ENCODE peak calls at places on chromosomes 1 and 21, in five cellular contexts. D is sigmoid colon, P is lung, H is WERI-Rb-1, T is cardiac fibroblast. M is an unnamed sample.

GRCh38 chr21:29005696-29006095 is 13.0 kb upstream of the LTN1 start:
- DNase-seq in D (no peak), P (no peak), H (no peak), T (no peak), M (no peak)

GRCh38 chr1:82161651-82162238 is 361.0 kb downstream of the ADGRL2 start:
- DNase-seq in D (no peak), P (no peak), H (no peak), T (no peak), M (peak; percentile 8)

GRCh38 chr1:203545032-203545816 is 51.3 kb downstream of the OPTC start:
- DNase-seq in D (no peak), P (no peak), H (no peak), T (no peak), M (no peak)

GRCh38 chr1:225406976-225407725 is 20.7 kb downstream of the LBR start:
- DNase-seq in D (no peak), P (no peak), H (no peak), T (no peak), M (no peak)

GRCh38 chr1:90335566-90335965 is 340.7 kb downstream of the ZNF326 start:
- DNase-seq in D (no peak), P (no peak), H (no peak), T (no peak), M (peak; percentile 6)

GRCh38 chr21:42722808-42723470 is 69.5 kb downstream of the PDE9A start:
- DNase-seq in D (no peak), P (no peak), H (no peak), T (no peak), M (no peak)

GRCh38 chr1:54173681-54174080 is 20.9 kb upstream of the CDCP2 start:
- DNase-seq in D (no peak), P (no peak), H (no peak), T (no peak), M (no peak)

GRCh38 chr1:24864409-24864808 is 65.7 kb downstream of the RUNX3 start:
- DNase-seq in D (no peak), P (peak; percentile 26), H (peak; percentile 61), T (no peak), M (no peak)

GRCh38 chr1:37258068-37258467 is 216.3 kb upstream of the ZC3H12A start:
- DNase-seq in D (no peak), P (no peak), H (no peak), T (no peak), M (no peak)

GRCh38 chr21:33419538-33420123 is 16.4 kb downstream of the IFNGR2 start:
- DNase-seq in D (peak; percentile 70), P (no peak), H (no peak), T (peak; percentile 81), M (peak; percentile 85)

GRCh38 chr21:45460011-45460565 is 55.1 kb downstream of the COL18A1 start:
- DNase-seq in D (peak; percentile 61), P (no peak), H (no peak), T (no peak), M (no peak)

GRCh38 chr1:10267319-10267718 is 56.9 kb downstream of the KIF1B start:
- DNase-seq in D (no peak), P (no peak), H (no peak), T (peak; percentile 55), M (no peak)

GRCh38 chr1:224922404-224923164 is 6.9 kb upstream of the DNAH14 start:
- DNase-seq in D (no peak), P (no peak), H (no peak), T (peak; percentile 45), M (peak; percentile 53)

GRCh38 chr1:114588196-114588689 is 6.8 kb upstream of the BCAS2 start:
- DNase-seq in D (no peak), P (no peak), H (no peak), T (no peak), M (no peak)

GRCh38 chr1:212760126-212760823 is 31.3 kb downstream of the NSL1 start:
- DNase-seq in D (no peak), P (no peak), H (peak; percentile 61), T (no peak), M (no peak)

GRCh38 chr1:166084613-166085012 is 82.2 kb downstream of the FAM78B start:
- DNase-seq in D (no peak), P (no peak), H (no peak), T (no peak), M (no peak)

GRCh38 chr1:214028999-214029406 is 41.2 kb downstream of the PROX1 start:
- DNase-seq in D (no peak), P (no peak), H (peak; percentile 53), T (no peak), M (no peak)

GRCh38 chr1:230863449-230863848 is 4.9 kb downstream of the C1orf198 start:
- DNase-seq in D (no peak), P (peak; percentile 53), H (no peak), T (no peak), M (no peak)
- H3K4me3 ChIP-seq in D (no peak overlapping the region), P (no peak overlapping the region), H (no peak overlapping the region), T (no peak overlapping the region), M (no peak overlapping the region)

DNA sequence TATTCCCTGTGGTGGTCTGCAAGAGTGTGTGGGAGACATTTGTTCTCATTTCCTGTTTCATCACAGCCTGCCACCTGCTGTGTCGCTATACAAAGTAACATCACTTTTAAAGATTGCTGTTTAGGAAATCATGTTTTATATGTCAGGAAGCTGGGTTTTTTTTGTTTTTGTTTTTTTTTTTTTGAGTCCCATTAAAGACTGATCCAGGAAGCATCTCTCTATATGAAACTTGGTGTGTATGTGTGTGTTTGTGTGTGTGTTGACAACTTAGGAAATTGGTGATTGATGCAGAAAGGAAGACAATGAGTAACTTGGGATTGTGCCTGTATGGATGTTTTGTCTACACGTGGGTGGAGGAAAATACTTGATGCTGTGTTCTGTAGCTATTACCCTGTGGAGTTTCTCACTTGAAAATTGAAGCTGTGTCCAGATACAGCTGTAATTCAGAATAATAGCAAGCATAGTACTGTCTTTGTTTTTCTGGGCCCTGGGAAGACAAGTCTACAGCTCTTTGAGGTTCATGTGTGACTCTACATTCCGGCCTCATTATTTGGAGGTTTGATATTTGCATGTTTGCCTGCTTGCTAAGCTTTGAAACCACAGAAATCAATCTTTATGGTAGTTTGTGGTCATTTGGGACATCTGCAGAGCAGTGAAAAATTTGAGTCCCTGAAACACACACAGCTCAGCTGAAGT is 47.9 kb downstream of the LAMC1 start:
- DNase-seq in D (no peak), P (no peak), H (no peak), T (peak; percentile 51), M (peak; percentile 77)
- TF ChIP-seq CTCF in D (no peak), P (no peak), H (no peak), T (no peak), M (no peak)

GRCh38 chr1:101370488-101370887 is 133.7 kb downstream of the S1PR1 start:
- DNase-seq in D (no peak), P (no peak), H (no peak), T (no peak), M (no peak)
- H3K4me3 ChIP-seq in D (no peak overlapping the region), P (no peak overlapping the region), H (no peak overlapping the region), T (no peak overlapping the region), M (no peak overlapping the region)

DNA sequence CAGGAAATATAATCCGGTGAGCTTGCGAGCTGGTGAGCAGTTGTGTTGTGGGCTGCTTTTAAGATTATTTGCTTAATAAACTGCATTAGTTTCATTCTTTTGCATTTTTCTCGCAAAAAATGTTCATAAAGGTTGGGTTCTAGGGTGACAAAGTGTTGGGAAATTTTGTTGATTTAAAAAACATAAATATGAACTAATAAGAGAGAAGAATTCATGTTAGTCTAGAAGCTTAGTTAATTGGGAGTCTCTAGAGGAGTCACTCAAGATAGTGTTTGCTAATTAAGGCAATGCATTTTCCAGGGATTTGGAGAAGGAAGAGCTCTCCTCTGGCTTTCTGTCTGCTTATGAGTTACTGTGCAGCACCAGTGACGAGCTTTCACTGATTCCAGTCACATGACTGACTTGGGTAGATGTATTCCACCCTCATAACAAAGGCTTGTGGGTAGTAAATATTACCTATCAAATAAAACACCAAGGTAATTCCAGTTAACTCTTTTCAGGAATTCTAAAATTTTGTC is 417.0 kb downstream of the PTBP2 start:
- DNase-seq in D (no peak), P (no peak), H (peak; percentile 22), T (no peak), M (no peak)
- TF ChIP-seq CTCF in D (no peak), P (no peak), H (no peak), T (no peak), M (no peak)

GRCh38 chr1:32361308-32361673 is 994 bp downstream of the FAM229A start:
- DNase-seq in D (no peak), P (no peak), H (no peak), T (no peak), M (no peak)

GRCh38 chr1:32363713-32364112 is 1.4 kb downstream of the TSSK3 start:
- DNase-seq in D (no peak), P (no peak), H (no peak), T (no peak), M (no peak)

GRCh38 chr1:32361674-32362473 is 411 bp downstream of the FAM229A start:
- DNase-seq in D (peak; percentile 75), P (peak; percentile 51), H (peak; percentile 76), T (peak; percentile 51), M (peak; percentile 36)

GRCh38 chr1:32364836-32365235 is 2.5 kb downstream of the TSSK3 start:
- DNase-seq in D (no peak), P (no peak), H (no peak), T (no peak), M (no peak)

GRCh38 chr1:32362474-32363313 is at the start of the genes FAM229A and TSSK3:
- DNase-seq in D (no peak), P (no peak), H (no peak), T (no peak), M (no peak)
- H3K4me3 ChIP-seq in D (peak within 1 kb of the TSS; percentile 51), P (peak within 1 kb of the TSS; percentile 10), H (peak within 1 kb of the TSS; percentile 49), T (peak within 1 kb of the TSS; percentile 28), M (peak within 1 kb of the TSS; percentile 47)

GRCh38 chr1:156583821-156584622 is 4.5 kb downstream of the TTC24 start:
- DNase-seq in D (peak; percentile 87), P (peak; percentile 68), H (peak; percentile 90), T (peak; percentile 92), M (peak; percentile 95)

GRCh38 chr1:156582388-156583022 is 3.0 kb downstream of the TTC24 start:
- DNase-seq in D (no peak), P (no peak), H (no peak), T (no peak), M (no peak)

GRCh38 chr1:156586323-156586722 is 5.3 kb upstream of the NAXE start:
- DNase-seq in D (no peak), P (no peak), H (no peak), T (no peak), M (no peak)

GRCh38 chr1:156586892-156587477 is 4.6 kb upstream of the NAXE start:
- DNase-seq in D (no peak), P (no peak), H (no peak), T (no peak), M (no peak)

GRCh38 chr1:156584813-156585212 is 5.3 kb downstream of the TTC24 start:
- DNase-seq in D (no peak), P (no peak), H (peak; percentile 84), T (no peak), M (no peak)
- TF ChIP-seq CTCF in D (no peak), P (no peak), H (peak; percentile 100), T (peak; percentile 10), M (peak; percentile 13)

GRCh38 chr21:32238063-32238462 is 40.8 kb downstream of the MIS18A start:
- DNase-seq in D (no peak), P (no peak), H (no peak), T (no peak), M (no peak)

GRCh38 chr21:32237021-32237420 is 41.8 kb downstream of the MIS18A start:
- DNase-seq in D (no peak), P (no peak), H (no peak), T (no peak), M (no peak)

GRCh38 chr21:32233055-32233546 is 45.7 kb downstream of the MIS18A start:
- DNase-seq in D (no peak), P (no peak), H (no peak), T (no peak), M (no peak)

GRCh38 chr21:32233722-32234301 is 45.0 kb downstream of the MIS18A start:
- DNase-seq in D (no peak), P (no peak), H (no peak), T (no peak), M (no peak)
- H3K4me3 ChIP-seq in D (no peak overlapping the region), P (no peak overlapping the region), H (no peak overlapping the region), T (no peak overlapping the region), M (no peak overlapping the region)